ENCODE peak calls at places on chromosomes 4 and X, in eight cellular contexts. P is epithelial cell of esophagus, K is IMR-90, N is astrocyte of the spinal cord, H is astrocyte of the cerebellum, W is breast epithelium, I is PC-9, Z is Panc1. U is an unnamed sample.

GRCh38 chr4:183600189-183600685 is 58.7 kb downstream of the RWDD4 start:
- DNase-seq in I (no peak), Z (no peak), K (no peak), P (peak), W (no peak), H (no peak), N (no peak), U (no peak)

GRCh38 chr4:65983062-65983461 is 312.8 kb upstream of the EPHA5 start:
- DNase-seq in W (no peak), H (peak), K (no peak), P (no peak), I (no peak), N (peak), Z (no peak), U (no peak)

GRCh38 chr4:13160906-13161305 is 323.2 kb downstream of the RAB28 start:
- DNase-seq in W (no peak), I (no peak), Z (no peak), N (peak), K (peak), H (peak), P (no peak), U (no peak)

GRCh38 chrX:84182521-84182920 is 5.5 kb downstream of the RPS6KA6 start:
- DNase-seq in P (no peak), K (no peak), H (no peak), N (no peak), I (no peak), Z (no peak), W (no peak), U (no peak)

GRCh38 chr4:169791527-169792156 is 33.9 kb upstream of the HPF1 start:
- DNase-seq in H (peak), P (peak), W (no peak), I (no peak), K (peak), N (peak), Z (peak), U (peak)

GRCh38 chr4:95541889-95542607 is 6.7 kb downstream of the UNC5C start:
- DNase-seq in Z (no peak), I (no peak), W (no peak), P (no peak), K (no peak), N (no peak), H (no peak), U (no peak)

GRCh38 chr4:170090667-170091052 is 904 bp upstream of the AADAT start:
- DNase-seq in Z (no peak), K (peak), W (no peak), I (peak), H (peak), P (no peak), N (no peak), U (no peak)

GRCh38 chr4:85039526-85039925 is 73.0 kb upstream of the WDFY3 start:
- DNase-seq in I (peak), W (no peak), H (no peak), K (peak), P (peak), N (peak), Z (no peak), U (no peak)

GRCh38 chr4:152045781-152046571 is 285.2 kb upstream of the GATB start:
- DNase-seq in Z (no peak), P (peak), H (no peak), K (no peak), W (no peak), I (peak), N (no peak), U (no peak)

GRCh38 chrX:132837126-132837525 is 121.3 kb downstream of the HS6ST2 start:
- DNase-seq in I (peak), H (peak), Z (no peak), W (no peak), K (no peak), N (peak), P (peak), U (no peak)

GRCh38 chr4:100557306-100557705 is 39.5 kb upstream of the EMCN start:
- DNase-seq in H (no peak), I (no peak), P (peak), K (no peak), W (no peak), N (no peak), Z (no peak), U (no peak)

GRCh38 chr4:74654230-74654681 is 140.1 kb downstream of the BTC start:
- DNase-seq in P (peak), I (peak), K (peak), W (no peak), Z (no peak), N (no peak), H (no peak), U (no peak)

GRCh38 chrX:131827935-131828334 is 195.2 kb upstream of the STK26 start:
- DNase-seq in I (no peak), P (peak), K (no peak), Z (no peak), W (no peak), N (peak), H (no peak), U (peak)

GRCh38 chrX:49165901-49166881 is 3.6 kb downstream of the MAGIX start:
- DNase-seq in N (peak), W (peak), K (peak), P (peak), I (no peak), Z (peak), H (peak), U (peak)

GRCh38 chr4:176187610-176188009 is 7.8 kb downstream of the SPATA4 start:
- DNase-seq in I (no peak), Z (no peak), K (peak), H (no peak), P (peak), N (peak), W (no peak), U (no peak)

GRCh38 chrX:31591355-31591754 is 519.5 kb upstream of the FTHL17 start:
- DNase-seq in K (no peak), P (no peak), I (no peak), N (no peak), H (no peak), W (no peak), Z (no peak), U (no peak)

GRCh38 chr4:24991015-24991414 is 39.7 kb downstream of the LGI2 start:
- DNase-seq in H (peak), P (peak), K (peak), W (no peak), I (no peak), N (peak), Z (no peak), U (no peak)

GRCh38 chr4:176261481-176261880 is 7.5 kb downstream of the ASB5 start:
- DNase-seq in N (no peak), I (no peak), W (no peak), Z (no peak), P (no peak), K (peak), H (no peak), U (no peak)

GRCh38 chr4:24855741-24856140 is 57.1 kb downstream of the CCDC149 start:
- DNase-seq in K (no peak), W (no peak), H (no peak), P (no peak), N (no peak), I (no peak), Z (no peak), U (peak)

GRCh38 chr4:1169171-1169671 is 3.2 kb downstream of the SPON2 start:
- DNase-seq in P (no peak), W (no peak), N (no peak), I (no peak), Z (no peak), H (no peak), K (no peak), U (no peak)

GRCh38 chrX:82961129-82961528 is 547.0 kb upstream of the POU3F4 start:
- DNase-seq in H (no peak), I (no peak), W (no peak), N (no peak), Z (no peak), K (no peak), P (no peak), U (peak)

GRCh38 chr4:149322203-149322602 is 493.4 kb downstream of the IQCM start:
- DNase-seq in K (no peak), I (no peak), P (no peak), N (no peak), W (no peak), H (no peak), Z (no peak), U (no peak)

GRCh38 chr4:73891739-73892405 is 22.7 kb downstream of the CXCL1 start:
- DNase-seq in P (no peak), K (peak), W (no peak), H (peak), N (peak), Z (no peak), I (no peak), U (peak)

GRCh38 chr4:124738994-124739393 is 26.5 kb upstream of the ANKRD50 start:
- DNase-seq in K (no peak), Z (no peak), P (no peak), I (no peak), W (no peak), N (no peak), H (no peak), U (no peak)

GRCh38 chr4:6855692-6856297 is 53.8 kb upstream of the TBC1D14 start:
- DNase-seq in H (no peak), Z (no peak), W (no peak), N (peak), K (peak), I (peak), P (no peak), U (no peak)

GRCh38 chr4:33025236-33025635 is 2305.1 kb downstream of the PCDH7 start:
- DNase-seq in W (no peak), N (no peak), P (peak), K (no peak), I (no peak), H (no peak), Z (no peak), U (no peak)

GRCh38 chrX:14697453-14697852 is 168.1 kb downstream of the GLRA2 start:
- DNase-seq in H (no peak), W (no peak), K (no peak), N (no peak), P (peak), Z (no peak), I (no peak), U (no peak)

GRCh38 chr4:141220655-141221605 is at the start of gene ZNF330:
- DNase-seq in H (peak), K (peak), Z (peak), I (peak), N (peak), P (peak), W (peak), U (peak)

GRCh38 chr4:20318899-20319291 is 67.2 kb downstream of the SLIT2 start:
- DNase-seq in H (no peak), Z (no peak), K (peak), I (no peak), W (no peak), N (no peak), P (no peak), U (no peak)

GRCh38 chrX:130014770-130015169 is 32.3 kb downstream of the BCORL1 start:
- DNase-seq in Z (no peak), H (no peak), P (no peak), K (no peak), I (no peak), W (no peak), N (no peak), U (no peak)

GRCh38 chr4:139934786-139935330 is 219.1 kb downstream of the MAML3 start:
- DNase-seq in W (no peak), Z (no peak), N (no peak), P (peak), H (no peak), I (no peak), K (no peak), U (no peak)

GRCh38 chr4:143021384-143021783 is 163.3 kb upstream of the USP38 start:
- DNase-seq in H (no peak), P (no peak), I (no peak), N (no peak), W (no peak), Z (no peak), K (no peak), U (no peak)

GRCh38 chr4:155539746-155540145 is 126.9 kb upstream of the GUCY1A1 start:
- DNase-seq in W (no peak), K (peak), N (peak), H (no peak), I (no peak), P (peak), Z (no peak), U (no peak)

GRCh38 chr4:88159137-88159725 is 792 bp upstream of the ABCG2 start:
- DNase-seq in W (no peak), K (no peak), Z (no peak), H (no peak), N (no peak), P (peak), I (peak), U (no peak)

GRCh38 chr4:152224223-152224622 is 311.7 kb downstream of the FBXW7 start:
- DNase-seq in Z (no peak), H (no peak), P (no peak), I (no peak), N (no peak), K (no peak), W (no peak), U (no peak)

GRCh38 chr4:6626066-6626465 is 14.4 kb upstream of the MRFAP1 start:
- DNase-seq in P (no peak), K (no peak), N (no peak), W (no peak), Z (no peak), H (no peak), I (no peak), U (no peak)

GRCh38 chr4:55125087-55125721 is at the start of gene KDR:
- DNase-seq in H (no peak), W (peak), P (peak), Z (no peak), N (peak), I (no peak), K (no peak), U (no peak)

GRCh38 chrX:70049925-70050324 is at the start of gene AWAT2:
- DNase-seq in N (no peak), I (no peak), W (no peak), H (no peak), Z (no peak), P (peak), K (no peak), U (no peak)

GRCh38 chrX:17459008-17459407 is 84.0 kb downstream of the NHS start:
- DNase-seq in H (peak), I (no peak), W (no peak), Z (no peak), N (peak), K (peak), P (peak), U (no peak)

GRCh38 chrX:41137589-41137988 is 52.3 kb downstream of the USP9X start:
- DNase-seq in P (no peak), Z (no peak), K (peak), W (no peak), N (no peak), I (no peak), H (no peak), U (no peak)

DNA sequence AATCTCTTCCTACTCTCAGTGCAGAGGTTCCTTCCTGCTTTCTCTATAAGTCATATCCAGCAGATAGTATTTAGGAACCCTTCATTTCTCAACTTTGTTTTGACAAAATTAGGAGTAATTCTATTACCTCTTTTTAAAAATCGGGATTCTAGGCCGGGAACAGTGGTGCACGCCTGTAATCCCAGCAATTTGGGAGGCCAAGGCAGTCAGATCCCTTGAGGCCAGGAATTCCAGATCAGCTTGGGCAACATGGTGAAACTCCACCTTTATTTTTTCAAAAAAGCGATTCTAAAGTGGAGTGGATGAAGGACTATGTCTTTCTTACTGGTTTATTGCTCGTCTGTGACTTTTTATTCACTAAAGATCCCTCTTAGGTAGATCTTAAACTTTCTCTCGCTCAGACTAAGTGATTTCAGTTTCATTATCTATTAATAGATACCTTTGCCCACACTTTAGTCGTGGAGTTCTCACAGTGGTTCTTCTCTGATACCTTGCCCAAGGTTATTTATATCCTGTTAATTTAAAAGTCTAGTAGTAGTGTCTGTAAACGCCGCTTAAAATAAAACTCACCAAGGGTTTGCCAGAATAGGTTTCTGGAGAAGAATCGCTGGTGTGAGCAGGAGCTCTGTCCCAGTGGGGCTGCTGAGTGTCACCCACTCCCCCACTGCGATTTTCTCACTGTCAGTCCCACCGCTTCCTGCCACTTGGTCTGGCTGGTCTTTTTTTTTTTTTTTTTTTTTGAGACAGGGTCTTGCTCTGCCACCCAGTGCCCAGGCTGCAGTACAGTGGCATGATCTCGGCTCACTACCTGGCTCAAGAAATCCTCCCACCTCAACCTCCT is 27.0 kb upstream of the TMEM131L start:
- DNase-seq in I (no peak), N (no peak), H (no peak), P (no peak), Z (no peak), W (no peak), K (no peak), U (peak)
- H3K4me3 ChIP-seq in I (no peak), N (no peak), H (no peak), P (no peak), Z (no peak), W (no peak), K (no peak), U (no peak)

GRCh38 chrX:19174401-19175025 is 52.2 kb upstream of the ADGRG2 start:
- DNase-seq in H (no peak), W (no peak), I (peak), K (peak), N (peak), P (peak), Z (no peak), U (no peak)
- H3K4me3 ChIP-seq in H (no peak), W (no peak), I (no peak), K (no peak), N (no peak), P (no peak), Z (no peak), U (no peak)

GRCh38 chr4:71186257-71186565 is 152.6 kb upstream of the SLC4A4 start:
- DNase-seq in Z (no peak), I (no peak), P (no peak), H (no peak), N (peak), W (no peak), K (no peak), U (no peak)

GRCh38 chr4:71186566-71187398 is 152.0 kb upstream of the SLC4A4 start:
- DNase-seq in Z (no peak), H (no peak), K (peak), W (no peak), P (peak), I (no peak), N (peak), U (no peak)

GRCh38 chr4:71181332-71181731 is 157.5 kb upstream of the SLC4A4 start:
- DNase-seq in P (no peak), I (no peak), W (no peak), N (no peak), K (no peak), H (no peak), Z (no peak), U (no peak)

GRCh38 chr4:71187399-71188196 is 151.2 kb upstream of the SLC4A4 start:
- DNase-seq in H (no peak), P (peak), I (no peak), K (peak), Z (no peak), W (no peak), N (peak), U (no peak)

GRCh38 chr4:71184195-71184781 is 154.5 kb upstream of the SLC4A4 start:
- DNase-seq in Z (peak), K (peak), W (no peak), H (peak), I (no peak), P (peak), N (peak), U (no peak)
- H3K4me3 ChIP-seq in Z (no peak), K (no peak), W (no peak), H (no peak), I (no peak), P (no peak), N (no peak), U (no peak)

GRCh38 chr4:113145147-113145518 is 95.7 kb downstream of the ANK2 start:
- DNase-seq in N (no peak), I (no peak), W (no peak), H (no peak), P (no peak), Z (no peak), K (no peak), U (no peak)
- H3K4me3 ChIP-seq in N (no peak), I (no peak), W (no peak), H (no peak), P (no peak), Z (no peak), K (no peak), U (no peak)

GRCh38 chr4:4666693-4667642 is 125.1 kb upstream of the STX18 start:
- DNase-seq in I (peak), H (no peak), N (no peak), W (no peak), K (no peak), Z (no peak), P (no peak), U (no peak)
- H3K4me3 ChIP-seq in I (no peak), H (no peak), N (no peak), W (no peak), K (no peak), Z (no peak), P (no peak), U (no peak)

DNA sequence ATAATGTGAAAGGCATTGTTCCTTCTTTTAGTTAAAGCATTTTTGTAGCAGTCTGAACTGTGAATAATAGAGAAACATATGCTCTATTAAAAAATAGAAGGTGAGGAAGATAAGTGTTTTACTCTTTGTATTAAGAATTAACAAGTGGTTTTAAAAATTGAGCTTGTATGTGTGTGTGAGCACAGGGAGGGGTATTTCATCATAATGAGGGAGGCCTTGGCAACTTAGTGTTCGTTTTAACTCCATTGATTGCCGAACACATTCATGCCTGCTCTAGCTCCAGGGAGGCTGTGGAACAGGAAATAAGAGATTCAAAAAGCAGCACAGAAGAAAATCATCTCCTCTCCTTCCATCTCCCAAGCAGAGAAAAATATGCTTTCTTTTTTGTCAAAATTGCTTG is 14.8 kb downstream of the SHROOM3 start:
- DNase-seq in I (no peak), N (peak), W (no peak), K (no peak), H (peak), P (peak), Z (no peak), U (no peak)
- H3K4me3 ChIP-seq in I (no peak), N (no peak), W (no peak), K (no peak), H (no peak), P (no peak), Z (no peak), U (no peak)

GRCh38 chr4:128220286-128221235 is 67.1 kb downstream of the PGRMC2 start:
- DNase-seq in I (peak), W (no peak), P (peak), H (peak), K (peak), Z (no peak), N (peak), U (peak)
- H3K4me3 ChIP-seq in I (no peak), W (no peak), P (no peak), H (no peak), K (no peak), Z (no peak), N (no peak), U (no peak)

GRCh38 chr4:48016141-48017107 is at the start of the genes CNGA1 and NIPAL1:
- DNase-seq in W (peak), N (peak), Z (no peak), P (peak), K (peak), H (peak), I (peak), U (peak)

GRCh38 chr4:48017108-48017527 is 546 bp downstream of the NIPAL1 start:
- DNase-seq in I (peak), W (peak), P (peak), K (peak), H (peak), Z (no peak), N (peak), U (peak)

GRCh38 chr4:48015216-48015615 is 1.3 kb downstream of the CNGA1 start:
- DNase-seq in K (no peak), H (no peak), N (no peak), W (no peak), I (peak), P (peak), Z (no peak), U (no peak)

GRCh38 chr4:48018112-48018511 is 1.5 kb downstream of the NIPAL1 start:
- DNase-seq in P (peak), N (no peak), W (no peak), H (no peak), Z (no peak), K (no peak), I (no peak), U (no peak)

DNA sequence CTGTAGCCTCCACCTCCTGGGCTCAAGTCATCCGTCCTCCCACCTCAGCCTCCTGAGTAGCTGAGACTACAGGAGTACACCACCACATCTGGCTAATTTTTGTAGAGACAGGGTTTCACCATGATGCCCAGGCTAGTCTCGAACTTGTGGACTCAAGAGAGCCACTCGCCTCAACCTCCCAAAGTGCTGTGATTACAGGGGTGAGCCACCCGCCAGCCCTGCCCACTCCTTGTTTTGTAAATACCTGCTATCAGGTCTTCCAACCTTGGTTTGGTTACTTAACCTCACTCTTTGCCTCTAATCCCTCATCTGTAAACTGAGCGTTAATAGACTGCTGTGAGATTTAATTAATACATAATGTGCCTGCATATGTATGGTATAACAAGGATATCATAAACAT is 803 bp downstream of the CNGA1 start:
- DNase-seq in K (no peak), P (peak), W (no peak), I (no peak), N (no peak), Z (no peak), H (no peak), U (no peak)
- H3K4me3 ChIP-seq in K (no peak), P (peak), W (peak), I (peak), N (no peak), Z (no peak), H (no peak), U (no peak)

U was measured in SJSA1.